ENCODE peak calls at places on chromosomes 12 and 14, in five cellular contexts. R is HepG2, S is K562, E is H1, A is GM12878. H is an unnamed sample.

GRCh38 chr12:98893601-98894411 is 248.7 kb downstream of the APAF1 start:
- DNase-seq in R (no peak), S (no peak), E (no peak), A (no peak), H (no peak)

GRCh38 chr12:118850244-118850825 is 131.0 kb upstream of the SRRM4 start:
- DNase-seq in R (peak), S (peak), E (peak), A (no peak), H (peak)

GRCh38 chr12:127306604-127307215 is 960.3 kb upstream of the TMEM132C start:
- DNase-seq in R (no peak), S (no peak), E (no peak), A (no peak), H (no peak)

GRCh38 chr12:51823875-51824565 is 24.5 kb downstream of the FIGNL2 start:
- DNase-seq in R (peak), S (no peak), E (no peak), A (no peak), H (peak)

GRCh38 chr14:68780358-68781160 is 12.3 kb downstream of the ZFP36L1 start:
- DNase-seq in R (no peak), S (peak), E (no peak), A (no peak), H (no peak)

GRCh38 chr12:26319511-26319910 is 124.1 kb downstream of the SSPN start:
- DNase-seq in R (peak), S (no peak), E (no peak), A (no peak), H (no peak)

GRCh38 chr14:92456215-92457017 is 57.2 kb upstream of the RIN3 start:
- DNase-seq in R (peak), S (peak), E (peak), A (no peak), H (peak)

GRCh38 chr12:50764861-50765324 is 992 bp downstream of the ATF1 start:
- DNase-seq in R (peak), S (no peak), E (no peak), A (no peak), H (peak)

GRCh38 chr12:131330106-131330820 is 376.6 kb downstream of the ADGRD1 start:
- DNase-seq in R (no peak), S (no peak), E (no peak), A (no peak), H (no peak)

GRCh38 chr14:54329082-54329695 is 67.6 kb upstream of the CDKN3 start:
- DNase-seq in R (peak), S (peak), E (peak), A (no peak), H (peak)

GRCh38 chr14:104552738-104553125 is 26.8 kb upstream of the C14orf180 start:
- DNase-seq in R (no peak), S (no peak), E (no peak), A (no peak), H (no peak)

GRCh38 chr12:11639463-11639862 is 10.0 kb upstream of the ETV6 start:
- DNase-seq in R (no peak), S (no peak), E (peak), A (no peak), H (no peak)

GRCh38 chr14:20455355-20456300 is 602 bp downstream of the APEX1 start:
- DNase-seq in R (no peak), S (peak), E (no peak), A (no peak), H (no peak)

GRCh38 chr14:100846309-100846859 is 20.5 kb downstream of the MEG3 start:
- DNase-seq in R (no peak), S (no peak), E (no peak), A (no peak), H (no peak)

GRCh38 chr14:103745424-103745823 is 29.8 kb downstream of the ZFYVE21 start:
- DNase-seq in R (peak), S (no peak), E (no peak), A (no peak), H (no peak)

GRCh38 chr12:1966561-1967211 is 37.6 kb downstream of the DCP1B start:
- DNase-seq in R (no peak), S (no peak), E (no peak), A (no peak), H (no peak)

GRCh38 chr12:29599397-29599796 is 101.9 kb upstream of the OVCH1 start:
- DNase-seq in R (no peak), S (no peak), E (no peak), A (no peak), H (no peak)

GRCh38 chr14:49769581-49770211 is 1.7 kb downstream of the KLHDC2 start:
- DNase-seq in R (no peak), S (no peak), E (no peak), A (no peak), H (peak)

GRCh38 chr12:126895946-126896520 is 1370.9 kb upstream of the TMEM132C start:
- DNase-seq in R (no peak), S (no peak), E (no peak), A (no peak), H (no peak)

GRCh38 chr14:69263364-69263763 is 3.4 kb downstream of the GALNT16 start:
- DNase-seq in R (no peak), S (no peak), E (no peak), A (no peak), H (no peak)

GRCh38 chr14:22883191-22883976 is at the start of gene REM2:
- DNase-seq in R (no peak), S (peak), E (peak), A (no peak), H (no peak)

GRCh38 chr12:124856842-124857178 is 6.9 kb downstream of the SCARB1 start:
- DNase-seq in R (no peak), S (no peak), E (no peak), A (no peak), H (no peak)

GRCh38 chr12:101697930-101698781 is 716 bp downstream of the CHPT1 start:
- DNase-seq in R (peak), S (peak), E (no peak), A (no peak), H (peak)

GRCh38 chr12:90520002-90520734 is 434.8 kb downstream of the CCER1 start:
- DNase-seq in R (no peak), S (no peak), E (no peak), A (no peak), H (no peak)

GRCh38 chr12:53145383-53145782 is 35.1 kb upstream of the ZNF740 start:
- DNase-seq in R (peak), S (no peak), E (no peak), A (no peak), H (no peak)

GRCh38 chr12:70110085-70110484 is 133.1 kb upstream of the CNOT2 start:
- DNase-seq in R (no peak), S (no peak), E (no peak), A (no peak), H (no peak)

GRCh38 chr14:61493239-61493638 is 171.9 kb downstream of the PRKCH start:
- DNase-seq in R (no peak), S (no peak), E (no peak), A (no peak), H (no peak)

GRCh38 chr14:81430284-81430683 is 30.2 kb upstream of the STON2 start:
- DNase-seq in R (no peak), S (no peak), E (no peak), A (no peak), H (no peak)

GRCh38 chr12:120468846-120469449 is 600 bp downstream of the SRSF9 start:
- DNase-seq in R (no peak), S (peak), E (no peak), A (no peak), H (peak)

GRCh38 chr12:14577344-14577743 is 9.7 kb upstream of the PLBD1 start:
- DNase-seq in R (no peak), S (no peak), E (no peak), A (peak), H (no peak)

GRCh38 chr12:7934153-7934552 is 1.8 kb downstream of the SLC2A3 start:
- DNase-seq in R (no peak), S (peak), E (no peak), A (no peak), H (no peak)

GRCh38 chr14:77883479-77884238 is 83.8 kb downstream of the ADCK1 start:
- DNase-seq in R (no peak), S (no peak), E (no peak), A (no peak), H (no peak)

GRCh38 chr12:120843472-120843871 is 60.7 kb downstream of the SPPL3 start:
- DNase-seq in R (no peak), S (no peak), E (no peak), A (no peak), H (no peak)

GRCh38 chr12:1435456-1435855 is 158.9 kb downstream of the FBXL14 start:
- DNase-seq in R (peak), S (no peak), E (no peak), A (no peak), H (no peak)

GRCh38 chr12:49105504-49106120 is 5.0 kb downstream of the LMBR1L start:
- DNase-seq in R (no peak), S (no peak), E (no peak), A (no peak), H (no peak)

GRCh38 chr12:122975790-122976647 is 975 bp downstream of the OGFOD2 start:
- DNase-seq in R (no peak), S (no peak), E (no peak), A (no peak), H (no peak)

GRCh38 chr14:28768549-28768870 is 1.9 kb downstream of the FOXG1 start:
- DNase-seq in R (no peak), S (no peak), E (no peak), A (no peak), H (no peak)

GRCh38 chr12:123849517-123849916 is 87.4 kb downstream of the DNAH10 start:
- DNase-seq in R (no peak), S (no peak), E (no peak), A (no peak), H (no peak)

GRCh38 chr12:57166971-57167371 is 19.6 kb upstream of the LRP1-AS start:
- DNase-seq in R (no peak), S (peak), E (no peak), A (no peak), H (peak)

DNA sequence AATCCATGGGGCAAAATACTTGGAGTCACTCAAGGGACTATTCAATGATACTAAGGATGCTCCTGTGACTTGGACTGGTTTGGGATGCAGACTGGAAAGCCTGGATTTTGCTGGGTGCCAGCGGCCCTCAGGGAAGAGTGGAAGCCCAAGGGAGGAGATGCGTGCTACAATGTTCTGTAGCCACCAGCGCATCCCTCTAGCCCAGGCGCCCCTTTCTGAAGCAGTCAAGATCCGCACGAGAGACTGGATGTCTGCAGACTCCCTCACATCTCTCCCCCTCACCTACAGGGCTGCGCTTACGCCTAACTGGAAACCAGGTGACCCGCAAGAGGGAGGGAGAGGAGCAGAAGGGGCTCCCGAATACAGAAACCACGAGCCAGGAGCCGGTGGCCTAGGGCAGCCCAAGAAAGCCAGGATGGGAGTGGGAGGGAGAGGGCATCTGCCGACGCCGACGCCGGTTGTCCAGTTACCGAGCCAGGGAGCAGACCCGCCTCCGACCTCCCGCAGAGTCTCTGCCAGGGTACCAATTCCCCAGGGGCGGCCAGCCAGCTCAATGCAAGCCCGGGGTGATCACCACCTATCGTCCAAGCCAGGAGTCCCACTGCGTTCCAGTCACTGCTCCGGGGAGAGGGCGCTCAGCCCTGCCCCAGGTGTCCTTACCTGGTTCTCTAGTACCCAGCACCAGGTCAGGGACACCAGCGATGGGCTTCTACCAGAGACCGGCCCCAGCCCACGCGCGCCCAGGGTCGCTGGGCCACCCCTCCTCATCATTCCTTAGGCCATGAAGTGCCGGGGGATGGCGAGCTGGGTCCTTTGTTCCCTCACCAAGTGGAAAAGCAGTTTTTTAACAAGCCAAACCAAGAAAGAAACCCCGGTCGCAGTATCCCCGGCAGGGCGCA is 1.2 kb downstream of the NTN4 start:
- DNase-seq in R (no peak), S (no peak), E (no peak), A (no peak), H (peak)
- TF ChIP-seq KDM1A in R (no peak), S (no peak), E (no peak), A (no peak), H (no peak)

DNA sequence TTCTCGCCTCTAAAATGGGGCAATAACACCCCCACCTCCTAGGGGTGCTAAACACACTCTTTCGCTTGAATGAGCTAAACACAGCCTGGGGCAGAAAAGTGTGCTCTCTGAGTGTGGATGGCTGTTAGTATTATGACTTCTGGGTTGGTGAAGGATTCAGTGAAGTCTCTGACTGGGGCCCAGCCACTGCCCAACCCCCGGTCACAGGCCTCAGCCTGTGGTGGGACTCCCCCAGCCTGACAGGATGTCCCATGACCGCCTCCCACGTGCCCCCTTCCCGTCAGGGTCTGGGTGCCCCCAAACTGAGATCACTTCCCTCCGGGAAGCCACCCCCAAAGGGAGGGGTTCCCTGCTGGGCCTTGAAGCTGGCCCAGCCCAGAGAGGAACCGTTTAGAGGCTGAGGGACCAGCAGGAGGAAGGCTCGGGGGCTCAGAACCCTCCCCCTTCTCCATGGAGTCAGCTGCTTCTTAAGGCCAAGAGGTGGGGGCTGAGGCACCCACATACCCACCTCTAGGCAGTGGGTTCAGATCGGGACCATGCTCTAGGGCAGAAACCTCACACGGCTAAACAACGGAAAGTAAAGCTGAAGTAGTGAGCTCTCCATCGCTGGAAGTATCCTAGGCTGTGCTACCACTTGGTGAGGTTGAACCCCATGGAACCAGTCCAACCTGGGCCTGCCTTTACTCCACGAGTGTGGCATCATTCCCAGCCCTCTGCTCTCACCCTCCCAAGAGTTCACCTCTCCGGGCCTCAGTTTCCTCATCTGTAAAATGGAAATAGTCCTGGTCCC is 13.8 kb downstream of the DTX1 start:
- DNase-seq in R (no peak), S (no peak), E (no peak), A (no peak), H (no peak)
- TF ChIP-seq KDM1A in R (no peak), S (no peak), E (peak), A (peak), H (peak)

GRCh38 chr12:4312251-4312650 is 8.8 kb upstream of the TIGAR start:
- DNase-seq in R (no peak), S (no peak), E (no peak), A (no peak), H (no peak)
- TF ChIP-seq KDM1A in R (no peak), S (no peak), E (no peak), A (no peak), H (no peak)

DNA sequence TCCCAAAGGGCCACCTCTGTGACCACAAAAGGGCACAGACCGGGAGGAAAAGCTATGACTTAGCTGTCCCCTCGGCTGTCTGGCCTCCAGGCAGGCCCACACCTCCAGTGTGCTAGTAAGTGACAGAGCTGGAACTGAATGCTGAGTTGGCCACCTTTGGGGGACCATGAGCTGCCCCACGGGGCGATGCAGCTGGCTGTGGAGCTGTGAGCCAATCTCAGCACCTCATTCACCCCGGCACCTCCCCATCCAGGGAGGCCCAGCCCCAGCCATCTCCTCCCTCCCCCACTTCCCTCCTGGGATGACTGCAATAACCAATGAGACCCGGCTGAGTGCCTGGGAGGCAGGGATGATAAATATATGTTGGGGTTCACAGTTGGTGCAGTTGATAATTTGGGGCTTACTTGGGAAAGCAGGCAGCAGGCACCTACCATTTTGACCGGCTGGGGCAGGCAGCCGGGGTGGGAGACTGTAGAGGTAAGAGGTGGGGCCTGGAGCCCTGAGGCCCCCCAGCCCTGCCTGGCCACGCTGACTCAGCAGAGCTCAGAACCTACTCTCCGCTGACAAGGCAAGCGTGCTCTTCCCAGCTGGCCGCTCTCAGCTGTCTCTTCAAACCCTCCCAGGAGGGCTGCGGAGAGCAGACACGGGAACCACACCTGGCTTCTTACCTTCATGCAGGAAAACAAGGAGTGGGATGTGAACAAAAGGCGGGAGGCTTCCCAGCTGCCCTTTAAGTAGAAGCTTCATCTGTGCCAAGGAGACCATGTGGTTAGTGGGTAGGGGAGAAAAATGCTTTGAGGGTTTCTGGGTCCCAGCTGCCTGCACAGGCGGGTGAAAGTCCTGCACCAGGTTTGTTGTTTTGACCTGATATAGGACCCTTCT is 12.4 kb upstream of the TESC start:
- DNase-seq in R (no peak), S (peak), E (peak), A (no peak), H (no peak)
- TF ChIP-seq KDM1A in R (no peak), S (no peak), E (no peak), A (no peak), H (no peak)

GRCh38 chr12:104187446-104188155 is 28.0 kb upstream of the TXNRD1 start:
- DNase-seq in R (no peak), S (no peak), E (peak), A (no peak), H (no peak)
- TF ChIP-seq KDM1A in R (no peak), S (no peak), E (no peak), A (no peak), H (no peak)

GRCh38 chr14:56491299-56492285 is 88.0 kb upstream of the TMEM260 start:
- DNase-seq in R (peak), S (peak), E (peak), A (peak), H (peak)
- TF ChIP-seq KDM1A in R (no peak), S (no peak), E (no peak), A (no peak), H (no peak)

DNA sequence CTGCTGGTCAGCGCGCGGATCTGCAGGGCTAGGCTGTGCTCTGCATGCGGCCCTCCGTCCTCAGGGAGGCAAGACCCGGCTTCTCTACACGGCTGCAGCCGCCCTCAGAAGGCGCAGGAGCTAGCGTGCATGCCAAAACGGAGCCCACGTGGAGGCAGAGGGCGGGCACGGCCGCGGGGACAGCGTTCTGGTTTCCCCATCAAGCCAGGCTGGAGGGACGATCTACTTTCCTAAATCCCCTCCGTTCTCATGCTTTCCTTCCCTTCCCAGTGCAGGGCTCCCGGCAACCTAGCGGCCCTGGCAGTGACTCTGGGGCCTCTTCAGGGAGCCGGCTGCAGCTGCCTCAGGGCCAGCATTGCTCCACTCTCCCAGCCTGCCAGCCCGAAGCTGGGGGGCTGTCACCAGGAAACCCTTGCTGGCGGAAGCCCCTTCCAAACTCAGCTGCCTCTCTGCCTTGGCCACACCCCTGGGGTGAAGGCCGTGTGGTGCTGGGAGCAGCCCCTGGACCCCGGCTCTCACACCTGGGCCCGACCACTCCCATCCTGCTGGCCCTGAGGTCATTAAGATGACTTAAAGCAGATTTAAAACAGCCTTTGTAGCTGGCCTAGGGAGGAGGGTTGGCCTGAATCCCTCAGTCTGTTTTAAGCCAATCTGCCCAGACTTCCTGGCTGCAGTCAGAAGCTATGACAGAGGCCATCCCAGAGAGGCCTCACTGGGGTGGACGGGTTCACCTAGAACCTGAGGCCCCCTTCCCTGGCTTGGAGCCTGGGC is 9.2 kb upstream of the GOLGA3 start:
- DNase-seq in R (no peak), S (no peak), E (no peak), A (no peak), H (no peak)
- TF ChIP-seq KDM1A in R (no peak), S (no peak), E (no peak), A (no peak), H (no peak)